ENCODE peak calls at places on chromosomes 6 and 20, in five cellular contexts. U is type B pancreatic cell, K is tibial artery, Q is transverse colon, A is fibroblast of lung. F is an unnamed sample.

GRCh38 chr6:13671742-13672141 is 39.9 kb downstream of the RANBP9 start:
- DNase-seq in A (no peak), U (no peak), K (no peak), Q (no peak), F (no peak)

GRCh38 chr6:133804263-133804662 is 84.7 kb upstream of the TCF21 start:
- DNase-seq in A (peak; percentile 62), U (no peak), K (no peak), Q (no peak), F (peak; percentile 74)

GRCh38 chr6:28218312-28219248 is 6.5 kb upstream of the ZSCAN9 start:
- DNase-seq in A (peak; percentile 69), Q (peak; percentile 78), K (peak; percentile 88), U (no peak), F (peak; percentile 58)

GRCh38 chr6:75863001-75863400 is 114.0 kb downstream of the MYO6 start:
- DNase-seq in U (no peak), A (no peak), K (no peak), Q (no peak), F (no peak)

GRCh38 chr6:79630883-79631799 is at the start of gene SH3BGRL2:
- DNase-seq in K (peak; percentile 76), Q (peak; percentile 91), U (peak; percentile 86), A (peak; percentile 74), F (peak; percentile 66)

GRCh38 chr20:51703446-51704287 is 64.5 kb downstream of the ATP9A start:
- DNase-seq in A (no peak), U (no peak), K (no peak), Q (no peak), F (no peak)

GRCh38 chr6:149566372-149567193 is at the start of gene GINM1:
- DNase-seq in K (peak; percentile 77), Q (peak; percentile 66), A (peak; percentile 36), U (no peak), F (peak; percentile 46)

GRCh38 chr6:4707011-4707410 is 69.2 kb upstream of the CDYL start:
- DNase-seq in Q (no peak), K (no peak), A (no peak), U (no peak), F (peak; percentile 58)

GRCh38 chr20:37161830-37162549 is 17.1 kb upstream of the RPN2 start:
- DNase-seq in K (no peak), U (no peak), A (no peak), Q (no peak), F (no peak)

GRCh38 chr6:15389759-15390723 is 144.2 kb downstream of the JARID2 start:
- DNase-seq in K (no peak), Q (no peak), U (no peak), A (peak; percentile 41), F (peak; percentile 24)

GRCh38 chr20:14882846-14883245 is 545.4 kb upstream of the FLRT3 start:
- DNase-seq in A (no peak), K (no peak), U (no peak), Q (no peak), F (no peak)

GRCh38 chr6:41922154-41922553 is 855 bp downstream of the BYSL start:
- DNase-seq in A (no peak), Q (no peak), U (no peak), K (no peak), F (no peak)

GRCh38 chr6:129203190-129203900 is 320.4 kb downstream of the LAMA2 start:
- DNase-seq in A (peak; percentile 65), U (no peak), K (no peak), Q (no peak), F (no peak)

GRCh38 chr6:44667668-44668390 is 280.3 kb downstream of the CDC5L start:
- DNase-seq in K (no peak), U (no peak), Q (peak; percentile 41), A (no peak), F (no peak)

GRCh38 chr6:118581489-118581959 is 33.4 kb downstream of the PLN start:
- DNase-seq in U (no peak), Q (no peak), K (no peak), A (peak; percentile 81), F (peak; percentile 74)

GRCh38 chr6:152259234-152259633 is 377.9 kb downstream of the SYNE1 start:
- DNase-seq in A (no peak), U (no peak), K (no peak), Q (no peak), F (no peak)

GRCh38 chr20:63546686-63547483 is 664 bp downstream of the SRMS start:
- DNase-seq in U (no peak), K (no peak), A (no peak), Q (no peak), F (no peak)

GRCh38 chr6:119312875-119313338 is 36.7 kb downstream of the MAN1A1 start:
- DNase-seq in K (no peak), U (no peak), A (no peak), Q (peak; percentile 15), F (no peak)

GRCh38 chr20:64058536-64058935 is 4.5 kb upstream of the TCEA2 start:
- DNase-seq in A (peak; percentile 76), K (no peak), U (no peak), Q (no peak), F (no peak)

GRCh38 chr20:51331466-51331865 is 211.1 kb downstream of the NFATC2 start:
- DNase-seq in A (peak; percentile 98), U (no peak), K (no peak), Q (no peak), F (no peak)

GRCh38 chr6:15551798-15552197 is 111.0 kb downstream of the DTNBP1 start:
- DNase-seq in U (no peak), K (no peak), Q (no peak), A (peak; percentile 59), F (no peak)

GRCh38 chr6:129691709-129692108 is 18.3 kb downstream of the ARHGAP18 start:
- DNase-seq in Q (no peak), K (no peak), U (no peak), A (no peak), F (no peak)

GRCh38 chr20:61798632-61799031 is 267.0 kb downstream of the TAF4 start:
- DNase-seq in U (no peak), Q (no peak), K (no peak), A (no peak), F (no peak)

GRCh38 chr6:40887904-40888303 is 151.1 kb downstream of the UNC5CL start:
- DNase-seq in A (no peak), K (no peak), U (no peak), Q (no peak), F (no peak)

GRCh38 chr6:35392111-35392702 is 49.8 kb downstream of the PPARD start:
- DNase-seq in U (no peak), Q (peak; percentile 90), A (peak; percentile 39), K (no peak), F (peak; percentile 93)

GRCh38 chr6:18119236-18119635 is 3.2 kb downstream of the NHLRC1 start:
- DNase-seq in K (no peak), A (no peak), Q (peak; percentile 48), U (no peak), F (no peak)

GRCh38 chr6:18122128-18123093 is at the start of gene NHLRC1:
- DNase-seq in K (peak; percentile 94), U (peak; percentile 85), A (peak; percentile 84), Q (peak; percentile 89), F (no peak)

GRCh38 chr6:18126116-18126515 is 3.6 kb upstream of the NHLRC1 start:
- DNase-seq in K (no peak), U (no peak), A (peak; percentile 15), Q (no peak), F (no peak)

GRCh38 chr6:18118330-18118729 is 4.1 kb downstream of the NHLRC1 start:
- DNase-seq in K (no peak), Q (no peak), A (no peak), U (no peak), F (no peak)

DNA sequence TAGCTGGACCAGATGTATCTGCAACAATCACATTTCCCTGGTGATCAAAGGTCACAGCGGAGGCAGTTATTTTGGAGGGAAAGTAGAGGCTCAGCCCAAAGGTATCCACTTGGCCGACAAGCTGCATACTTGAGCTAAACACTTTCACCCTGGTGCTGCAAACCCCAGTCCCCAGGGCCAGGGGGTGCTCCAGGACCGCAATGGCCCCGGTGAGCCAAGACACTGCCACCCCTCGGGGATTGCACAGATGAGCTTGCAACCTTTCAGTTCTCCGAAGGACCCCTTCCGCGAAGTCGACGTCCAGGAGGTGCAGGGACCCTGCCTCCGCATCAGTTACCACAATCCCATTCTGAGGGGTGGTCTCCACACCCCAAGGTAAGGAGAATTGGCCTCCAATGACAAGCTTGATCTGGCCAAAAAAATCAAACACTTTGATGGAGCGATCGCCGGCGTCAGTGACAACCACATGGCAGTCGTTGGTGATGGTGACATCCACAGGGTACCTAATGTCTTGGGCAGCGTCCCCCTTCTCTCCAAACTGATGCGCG is 823 bp downstream of the NHLRC1 start:
- DNase-seq in A (no peak), K (no peak), Q (no peak), U (no peak), F (no peak)
- TF ChIP-seq CTCF in A (no peak), K (no peak), Q (no peak), U (no peak), F (no peak)

GRCh38 chr20:33393609-33394008 is 7.7 kb downstream of the CDK5RAP1 start:
- DNase-seq in Q (no peak), A (no peak), K (no peak), U (no peak), F (no peak)

GRCh38 chr20:33399924-33400323 is 1.4 kb downstream of the CDK5RAP1 start:
- DNase-seq in A (no peak), K (no peak), Q (no peak), U (no peak), F (no peak)

GRCh38 chr20:33392016-33392415 is 9.3 kb downstream of the CDK5RAP1 start:
- DNase-seq in Q (no peak), U (no peak), A (peak; percentile 78), K (no peak), F (no peak)

DNA sequence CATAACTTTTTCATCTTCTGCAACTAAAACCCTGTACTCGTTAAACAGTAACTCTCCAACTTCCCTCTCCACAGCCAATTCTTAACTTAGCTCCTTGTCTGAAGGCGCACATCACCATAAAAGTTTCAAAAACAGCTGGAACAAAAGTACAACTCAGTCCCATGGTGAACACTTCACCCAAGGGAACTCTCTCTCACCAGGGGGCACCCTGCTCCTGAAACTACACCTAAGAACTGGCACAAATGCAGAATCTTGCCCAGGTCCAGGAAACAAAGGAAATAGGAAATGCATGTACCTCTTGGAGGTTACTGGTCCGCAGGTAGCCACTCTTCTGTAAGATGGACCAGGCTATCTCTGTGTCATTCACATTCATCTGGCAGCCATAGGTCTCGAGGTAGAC is 6.6 kb downstream of the CDK5RAP1 start:
- DNase-seq in Q (no peak), K (no peak), A (no peak), U (no peak), F (no peak)
- TF ChIP-seq CTCF in Q (no peak), K (peak; percentile 15), A (peak; percentile 17), U (no peak), F (no peak)

GRCh38 chr6:147468634-147469033 is 39.9 kb upstream of the SAMD5 start:
- DNase-seq in K (no peak), Q (no peak), U (no peak), A (no peak), F (peak; percentile 2)
- TF ChIP-seq CTCF in K (no peak), Q (no peak), U (peak; percentile 27), A (no peak), F (no peak)

DNA sequence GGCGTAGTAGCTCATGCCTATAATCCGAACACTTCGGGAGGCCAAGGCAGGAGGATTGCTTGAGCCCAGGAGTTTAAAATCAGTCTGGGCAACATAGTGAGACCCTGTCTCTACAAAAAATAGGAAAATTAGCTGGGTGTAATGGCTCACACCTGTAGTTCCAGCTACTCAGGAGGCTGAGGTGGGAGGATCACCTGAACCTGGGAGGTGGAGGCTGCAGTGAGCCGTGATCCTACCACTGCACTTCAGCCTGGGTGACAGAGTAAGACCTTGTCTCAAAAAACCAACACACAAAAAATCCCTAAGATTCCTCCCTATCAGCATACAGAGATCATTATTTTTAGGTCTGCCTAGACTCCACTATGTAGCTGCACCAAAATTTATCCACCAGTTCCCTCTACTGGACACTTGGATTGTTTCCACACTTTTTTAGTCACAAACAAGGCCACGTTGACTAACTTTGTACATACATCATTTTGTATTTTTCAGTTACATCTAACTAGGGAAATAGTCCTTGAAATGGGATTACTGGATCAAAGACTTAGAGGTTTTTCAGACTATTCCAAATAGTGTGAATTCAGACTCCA is 3.6 kb upstream of the PHF1 start:
- DNase-seq in K (no peak), A (peak; percentile 40), Q (no peak), U (no peak), F (peak; percentile 43)
- TF ChIP-seq CTCF in K (no peak), A (peak; percentile 32), Q (no peak), U (peak; percentile 51), F (peak; percentile 33)